ENCODE peak calls at places on chromosomes 13 and 19, in nine cellular contexts. One of them, this sample, is unnamed.

GRCh38 chr13:34064456-34065205 is 246.7 kb downstream of the RFC3 start:
- DNase-seq in right atrium auricular region: no peak
- DNase-seq in prostate gland: no peak
- DNase-seq in IMR-90: no peak
- DNase-seq in sigmoid colon: no peak
- DNase-seq in A549: no peak
- DNase-seq in hepatocyte: no peak
- DNase-seq in esophagus muscularis mucosa: no peak
- DNase-seq in astrocyte of the cerebellum: no peak
- DNase-seq in this sample: no peak

GRCh38 chr13:30572859-30573275 is 44.9 kb upstream of the USPL1 start:
- DNase-seq in astrocyte of the cerebellum: no peak
- DNase-seq in IMR-90: peak
- DNase-seq in prostate gland: no peak
- DNase-seq in right atrium auricular region: no peak
- DNase-seq in hepatocyte: peak
- DNase-seq in A549: peak
- DNase-seq in esophagus muscularis mucosa: no peak
- DNase-seq in sigmoid colon: no peak
- DNase-seq in this sample: peak

GRCh38 chr13:87674143-87674772 is 3.1 kb downstream of the SLITRK5 start:
- DNase-seq in astrocyte of the cerebellum: no peak
- DNase-seq in IMR-90: no peak
- DNase-seq in A549: no peak
- DNase-seq in prostate gland: no peak
- DNase-seq in hepatocyte: no peak
- DNase-seq in sigmoid colon: no peak
- DNase-seq in esophagus muscularis mucosa: peak
- DNase-seq in right atrium auricular region: no peak
- DNase-seq in this sample: no peak

GRCh38 chr13:97719759-97720158 is 233.7 kb upstream of the IPO5 start:
- DNase-seq in sigmoid colon: no peak
- DNase-seq in astrocyte of the cerebellum: no peak
- DNase-seq in hepatocyte: peak
- DNase-seq in IMR-90: no peak
- DNase-seq in right atrium auricular region: no peak
- DNase-seq in prostate gland: no peak
- DNase-seq in esophagus muscularis mucosa: peak
- DNase-seq in A549: peak
- DNase-seq in this sample: no peak

GRCh38 chr13:101298517-101298916 is 117.8 kb downstream of the NALCN start:
- DNase-seq in hepatocyte: no peak
- DNase-seq in sigmoid colon: no peak
- DNase-seq in astrocyte of the cerebellum: no peak
- DNase-seq in right atrium auricular region: no peak
- DNase-seq in esophagus muscularis mucosa: no peak
- DNase-seq in A549: no peak
- DNase-seq in prostate gland: no peak
- DNase-seq in IMR-90: no peak
- DNase-seq in this sample: no peak

GRCh38 chr19:57436392-57436791 is 1.3 kb downstream of the ZNF749 start:
- DNase-seq in IMR-90: no peak
- DNase-seq in astrocyte of the cerebellum: no peak
- DNase-seq in right atrium auricular region: no peak
- DNase-seq in hepatocyte: peak
- DNase-seq in sigmoid colon: no peak
- DNase-seq in esophagus muscularis mucosa: no peak
- DNase-seq in prostate gland: no peak
- DNase-seq in A549: no peak
- DNase-seq in this sample: no peak

GRCh38 chr13:37599509-37599908 is 941 bp upstream of the POSTN start:
- DNase-seq in IMR-90: no peak
- DNase-seq in esophagus muscularis mucosa: no peak
- DNase-seq in prostate gland: no peak
- DNase-seq in hepatocyte: no peak
- DNase-seq in A549: no peak
- DNase-seq in astrocyte of the cerebellum: no peak
- DNase-seq in right atrium auricular region: no peak
- DNase-seq in sigmoid colon: no peak
- DNase-seq in this sample: no peak

GRCh38 chr19:52748336-52748950 is 13.6 kb upstream of the ZNF611 start:
- DNase-seq in sigmoid colon: no peak
- DNase-seq in right atrium auricular region: peak
- DNase-seq in esophagus muscularis mucosa: no peak
- DNase-seq in IMR-90: peak
- DNase-seq in hepatocyte: peak
- DNase-seq in prostate gland: peak
- DNase-seq in astrocyte of the cerebellum: no peak
- DNase-seq in A549: peak
- DNase-seq in this sample: peak

GRCh38 chr13:46586766-46587509 is 34.0 kb downstream of the LRCH1 start:
- DNase-seq in esophagus muscularis mucosa: no peak
- DNase-seq in IMR-90: no peak
- DNase-seq in prostate gland: no peak
- DNase-seq in A549: no peak
- DNase-seq in sigmoid colon: no peak
- DNase-seq in right atrium auricular region: no peak
- DNase-seq in astrocyte of the cerebellum: no peak
- DNase-seq in hepatocyte: no peak
- DNase-seq in this sample: no peak

GRCh38 chr19:9597027-9597426 is 12.7 kb upstream of the ZNF121 start:
- DNase-seq in hepatocyte: no peak
- DNase-seq in A549: no peak
- DNase-seq in astrocyte of the cerebellum: peak
- DNase-seq in prostate gland: no peak
- DNase-seq in sigmoid colon: no peak
- DNase-seq in right atrium auricular region: no peak
- DNase-seq in esophagus muscularis mucosa: no peak
- DNase-seq in IMR-90: peak
- DNase-seq in this sample: peak

GRCh38 chr19:756232-756631 is 5.3 kb downstream of the MISP start:
- DNase-seq in esophagus muscularis mucosa: no peak
- DNase-seq in prostate gland: no peak
- DNase-seq in sigmoid colon: no peak
- DNase-seq in astrocyte of the cerebellum: no peak
- DNase-seq in IMR-90: peak
- DNase-seq in right atrium auricular region: no peak
- DNase-seq in A549: peak
- DNase-seq in hepatocyte: no peak
- DNase-seq in this sample: peak

GRCh38 chr13:23384111-23384510 is 49.4 kb downstream of the SACS start:
- DNase-seq in A549: peak
- DNase-seq in sigmoid colon: no peak
- DNase-seq in IMR-90: peak
- DNase-seq in right atrium auricular region: no peak
- DNase-seq in astrocyte of the cerebellum: no peak
- DNase-seq in prostate gland: no peak
- DNase-seq in hepatocyte: no peak
- DNase-seq in esophagus muscularis mucosa: no peak
- DNase-seq in this sample: peak

GRCh38 chr13:42216422-42216735 is 55.6 kb upstream of the AKAP11 start:
- DNase-seq in sigmoid colon: no peak
- DNase-seq in IMR-90: no peak
- DNase-seq in A549: no peak
- DNase-seq in right atrium auricular region: no peak
- DNase-seq in astrocyte of the cerebellum: no peak
- DNase-seq in prostate gland: no peak
- DNase-seq in esophagus muscularis mucosa: no peak
- DNase-seq in hepatocyte: no peak
- DNase-seq in this sample: no peak

GRCh38 chr19:5285955-5286354 is 54.7 kb downstream of the PTPRS start:
- DNase-seq in astrocyte of the cerebellum: no peak
- DNase-seq in right atrium auricular region: no peak
- DNase-seq in sigmoid colon: no peak
- DNase-seq in A549: no peak
- DNase-seq in IMR-90: no peak
- DNase-seq in esophagus muscularis mucosa: no peak
- DNase-seq in prostate gland: no peak
- DNase-seq in hepatocyte: no peak
- DNase-seq in this sample: no peak

GRCh38 chr19:6724631-6725185 is 4.3 kb upstream of the C3 start:
- DNase-seq in hepatocyte: no peak
- DNase-seq in sigmoid colon: no peak
- DNase-seq in right atrium auricular region: no peak
- DNase-seq in astrocyte of the cerebellum: no peak
- DNase-seq in prostate gland: no peak
- DNase-seq in A549: no peak
- DNase-seq in esophagus muscularis mucosa: no peak
- DNase-seq in IMR-90: no peak
- DNase-seq in this sample: no peak

GRCh38 chr13:95641961-95642621 is 2.4 kb downstream of the DZIP1 start:
- DNase-seq in IMR-90: peak
- DNase-seq in astrocyte of the cerebellum: no peak
- DNase-seq in sigmoid colon: peak
- DNase-seq in A549: no peak
- DNase-seq in hepatocyte: peak
- DNase-seq in prostate gland: no peak
- DNase-seq in right atrium auricular region: no peak
- DNase-seq in esophagus muscularis mucosa: no peak
- DNase-seq in this sample: peak

GRCh38 chr13:95643471-95643813 is 1.1 kb downstream of the DZIP1 start:
- DNase-seq in astrocyte of the cerebellum: no peak
- DNase-seq in IMR-90: peak
- DNase-seq in A549: peak
- DNase-seq in esophagus muscularis mucosa: no peak
- DNase-seq in prostate gland: no peak
- DNase-seq in right atrium auricular region: no peak
- DNase-seq in sigmoid colon: no peak
- DNase-seq in hepatocyte: peak
- DNase-seq in this sample: peak

GRCh38 chr13:95644611-95645052 is at the start of gene DZIP1:
- DNase-seq in prostate gland: peak
- DNase-seq in astrocyte of the cerebellum: peak
- DNase-seq in right atrium auricular region: peak
- DNase-seq in esophagus muscularis mucosa: no peak
- DNase-seq in IMR-90: peak
- DNase-seq in sigmoid colon: peak
- DNase-seq in A549: peak
- DNase-seq in hepatocyte: peak
- DNase-seq in this sample: peak

GRCh38 chr13:95643009-95643408 is 1.5 kb downstream of the DZIP1 start:
- DNase-seq in prostate gland: no peak
- DNase-seq in sigmoid colon: no peak
- DNase-seq in astrocyte of the cerebellum: no peak
- DNase-seq in right atrium auricular region: no peak
- DNase-seq in hepatocyte: no peak
- DNase-seq in esophagus muscularis mucosa: no peak
- DNase-seq in A549: no peak
- DNase-seq in IMR-90: no peak
- DNase-seq in this sample: no peak

GRCh38 chr13:95643814-95644598 is 500 bp downstream of the DZIP1 start:
- DNase-seq in sigmoid colon: no peak
- DNase-seq in prostate gland: no peak
- DNase-seq in A549: peak
- DNase-seq in hepatocyte: peak
- DNase-seq in astrocyte of the cerebellum: no peak
- DNase-seq in esophagus muscularis mucosa: no peak
- DNase-seq in IMR-90: peak
- DNase-seq in right atrium auricular region: no peak
- DNase-seq in this sample: peak
- H3K4me3 ChIP-seq in sigmoid colon: peak
- H3K4me3 ChIP-seq in prostate gland: peak
- H3K4me3 ChIP-seq in A549: peak
- H3K4me3 ChIP-seq in hepatocyte: peak
- H3K4me3 ChIP-seq in astrocyte of the cerebellum: peak
- H3K4me3 ChIP-seq in esophagus muscularis mucosa: peak
- H3K4me3 ChIP-seq in IMR-90: peak
- H3K4me3 ChIP-seq in right atrium auricular region: peak
- H3K4me3 ChIP-seq in this sample: peak

GRCh38 chr13:38687246-38688229 is 661 bp downstream of the FREM2 start:
- DNase-seq in A549: peak
- DNase-seq in hepatocyte: peak
- DNase-seq in sigmoid colon: peak
- DNase-seq in prostate gland: peak
- DNase-seq in esophagus muscularis mucosa: no peak
- DNase-seq in IMR-90: no peak
- DNase-seq in right atrium auricular region: no peak
- DNase-seq in astrocyte of the cerebellum: no peak
- DNase-seq in this sample: peak

GRCh38 chr13:38684714-38685113 is 2.2 kb upstream of the FREM2 start:
- DNase-seq in prostate gland: no peak
- DNase-seq in hepatocyte: no peak
- DNase-seq in sigmoid colon: no peak
- DNase-seq in esophagus muscularis mucosa: no peak
- DNase-seq in astrocyte of the cerebellum: no peak
- DNase-seq in right atrium auricular region: no peak
- DNase-seq in IMR-90: no peak
- DNase-seq in A549: no peak
- DNase-seq in this sample: no peak

GRCh38 chr13:38686635-38687245 is at the start of gene FREM2:
- DNase-seq in IMR-90: no peak
- DNase-seq in esophagus muscularis mucosa: no peak
- DNase-seq in sigmoid colon: peak
- DNase-seq in astrocyte of the cerebellum: peak
- DNase-seq in right atrium auricular region: no peak
- DNase-seq in A549: peak
- DNase-seq in hepatocyte: peak
- DNase-seq in prostate gland: peak
- DNase-seq in this sample: peak

GRCh38 chr13:38688674-38689073 is 1.8 kb downstream of the FREM2 start:
- DNase-seq in A549: no peak
- DNase-seq in sigmoid colon: peak
- DNase-seq in IMR-90: no peak
- DNase-seq in astrocyte of the cerebellum: no peak
- DNase-seq in hepatocyte: no peak
- DNase-seq in esophagus muscularis mucosa: no peak
- DNase-seq in right atrium auricular region: no peak
- DNase-seq in prostate gland: no peak
- DNase-seq in this sample: no peak

GRCh38 chr13:38685974-38686571 is 804 bp upstream of the FREM2 start:
- DNase-seq in astrocyte of the cerebellum: peak
- DNase-seq in esophagus muscularis mucosa: no peak
- DNase-seq in A549: peak
- DNase-seq in IMR-90: no peak
- DNase-seq in sigmoid colon: no peak
- DNase-seq in hepatocyte: peak
- DNase-seq in right atrium auricular region: no peak
- DNase-seq in prostate gland: no peak
- DNase-seq in this sample: peak
- TF ChIP-seq CTCF in astrocyte of the cerebellum: peak
- TF ChIP-seq CTCF in esophagus muscularis mucosa: no peak
- TF ChIP-seq CTCF in A549: no peak
- TF ChIP-seq CTCF in IMR-90: no peak
- TF ChIP-seq CTCF in sigmoid colon: peak
- TF ChIP-seq CTCF in hepatocyte: peak
- TF ChIP-seq CTCF in right atrium auricular region: no peak
- TF ChIP-seq CTCF in prostate gland: peak
- TF ChIP-seq CTCF in this sample: peak

GRCh38 chr13:26571518-26571917 is 14.0 kb downstream of the WASF3 start:
- DNase-seq in A549: no peak
- DNase-seq in esophagus muscularis mucosa: no peak
- DNase-seq in prostate gland: no peak
- DNase-seq in IMR-90: no peak
- DNase-seq in hepatocyte: no peak
- DNase-seq in astrocyte of the cerebellum: no peak
- DNase-seq in right atrium auricular region: no peak
- DNase-seq in sigmoid colon: no peak
- DNase-seq in this sample: no peak
- H3K4me3 ChIP-seq in A549: no peak
- H3K4me3 ChIP-seq in esophagus muscularis mucosa: no peak
- H3K4me3 ChIP-seq in prostate gland: no peak
- H3K4me3 ChIP-seq in IMR-90: no peak
- H3K4me3 ChIP-seq in hepatocyte: no peak
- H3K4me3 ChIP-seq in astrocyte of the cerebellum: no peak
- H3K4me3 ChIP-seq in right atrium auricular region: no peak
- H3K4me3 ChIP-seq in sigmoid colon: no peak
- H3K4me3 ChIP-seq in this sample: no peak

GRCh38 chr19:49890349-49891311 is 6.1 kb downstream of the IL4I1 start:
- DNase-seq in sigmoid colon: no peak
- DNase-seq in right atrium auricular region: no peak
- DNase-seq in IMR-90: no peak
- DNase-seq in astrocyte of the cerebellum: no peak
- DNase-seq in esophagus muscularis mucosa: no peak
- DNase-seq in hepatocyte: peak
- DNase-seq in A549: no peak
- DNase-seq in prostate gland: no peak
- DNase-seq in this sample: no peak
- TF ChIP-seq CTCF in sigmoid colon: no peak
- TF ChIP-seq CTCF in right atrium auricular region: peak
- TF ChIP-seq CTCF in IMR-90: no peak
- TF ChIP-seq CTCF in astrocyte of the cerebellum: no peak
- TF ChIP-seq CTCF in esophagus muscularis mucosa: no peak
- TF ChIP-seq CTCF in hepatocyte: no peak
- TF ChIP-seq CTCF in A549: peak
- TF ChIP-seq CTCF in prostate gland: no peak
- TF ChIP-seq CTCF in this sample: no peak

This sample was measured in choroid plexus epithelial cell.